ENCODE peak calls at places on chromosome 5, in nine cellular contexts. U is adrenal gland, Q is left ventricle myocardium inferior, T is lower lobe of right lung, X is prostate gland, V is heart left ventricle, M is ovary, C is heart right ventricle, E is H9. K is an unnamed sample. For H3K4me1, the result is how much of the 10 kb centered on the place peaks cover.

GRCh38 chr5:54586336-54586735 is 68.8 kb downstream of the SNX18 start:
- DNase-seq in U (no peak), X (no peak), V (no peak), T (no peak), C (no peak), Q (no peak), M (no peak), E (no peak), K (no peak)

GRCh38 chr5:179762079-179762780 is 29.6 kb downstream of the MAML1 start:
- DNase-seq in C (no peak), M (no peak), U (peak), E (no peak), V (no peak), T (no peak), Q (no peak), X (peak), K (no peak)

GRCh38 chr5:135034186-135034962 is at the start of gene PITX1:
- DNase-seq in T (peak), V (no peak), Q (no peak), C (no peak), E (peak), M (peak), U (peak), X (peak), K (no peak)

GRCh38 chr5:195401-196160 is 4.3 kb downstream of the LRRC14B start:
- DNase-seq in U (no peak), T (peak), E (no peak), M (no peak), X (no peak), Q (no peak), V (no peak), C (no peak), K (no peak)

GRCh38 chr5:85614482-85614881 is 1003.3 kb upstream of the COX7C start:
- DNase-seq in T (no peak), Q (no peak), C (no peak), X (no peak), U (no peak), M (no peak), E (no peak), V (no peak), K (no peak)

GRCh38 chr5:33641722-33642505 is 201.1 kb downstream of the TARS1 start:
- DNase-seq in T (no peak), X (no peak), C (no peak), M (no peak), E (no peak), Q (no peak), V (no peak), U (no peak), K (no peak)

GRCh38 chr5:65059681-65060598 is 291.2 kb downstream of the CWC27 start:
- DNase-seq in Q (no peak), V (no peak), E (no peak), U (no peak), X (no peak), M (no peak), C (no peak), T (no peak), K (no peak)

GRCh38 chr5:65926276-65926761 is at the start of gene ERBIN:
- DNase-seq in Q (peak), C (peak), E (peak), X (peak), M (peak), V (peak), U (peak), T (peak), K (peak)

GRCh38 chr5:142290574-142291299 is 34.1 kb downstream of the SPRY4 start:
- DNase-seq in E (no peak), T (no peak), V (no peak), M (no peak), X (peak), Q (peak), C (no peak), U (no peak), K (no peak)

GRCh38 chr5:66232701-66233100 is 88.6 kb downstream of the SREK1 start:
- DNase-seq in E (peak), T (no peak), X (no peak), Q (no peak), C (no peak), U (no peak), V (no peak), M (no peak), K (no peak)

GRCh38 chr5:149338364-149338763 is 6.9 kb upstream of the GRPEL2 start:
- DNase-seq in T (no peak), Q (no peak), C (no peak), M (no peak), U (no peak), V (no peak), X (no peak), E (no peak), K (no peak)

GRCh38 chr5:81530919-81531318 is 137.0 kb upstream of the ACOT12 start:
- DNase-seq in U (no peak), E (no peak), M (no peak), V (no peak), Q (no peak), X (no peak), C (no peak), T (no peak), K (no peak)

GRCh38 chr5:82356808-82357671 is 78.9 kb upstream of the RPS23 start:
- DNase-seq in C (peak), U (peak), T (peak), X (peak), V (peak), Q (peak), M (peak), E (peak), K (peak)

GRCh38 chr5:178404987-178405386 is 172.4 kb upstream of the PHYKPL start:
- DNase-seq in T (no peak), C (no peak), X (no peak), E (no peak), Q (no peak), U (no peak), M (no peak), V (no peak), K (peak)

GRCh38 chr5:72234898-72235297 is 85.1 kb downstream of the MRPS27 start:
- DNase-seq in E (no peak), T (no peak), X (no peak), C (no peak), U (no peak), M (no peak), Q (no peak), V (no peak), K (no peak)

GRCh38 chr5:123681061-123681460 is 169.1 kb downstream of the CSNK1G3 start:
- DNase-seq in V (no peak), X (no peak), E (no peak), M (no peak), C (no peak), Q (no peak), T (no peak), U (no peak), K (no peak)

GRCh38 chr5:54148062-54148461 is 162.3 kb downstream of the ARL15 start:
- DNase-seq in C (no peak), X (no peak), E (no peak), V (no peak), M (no peak), Q (no peak), T (no peak), U (no peak), K (no peak)

GRCh38 chr5:76547242-76547890 is 75.8 kb downstream of the F2RL2 start:
- DNase-seq in X (peak), U (peak), V (no peak), T (no peak), Q (no peak), E (no peak), M (no peak), C (no peak), K (no peak)

DNA sequence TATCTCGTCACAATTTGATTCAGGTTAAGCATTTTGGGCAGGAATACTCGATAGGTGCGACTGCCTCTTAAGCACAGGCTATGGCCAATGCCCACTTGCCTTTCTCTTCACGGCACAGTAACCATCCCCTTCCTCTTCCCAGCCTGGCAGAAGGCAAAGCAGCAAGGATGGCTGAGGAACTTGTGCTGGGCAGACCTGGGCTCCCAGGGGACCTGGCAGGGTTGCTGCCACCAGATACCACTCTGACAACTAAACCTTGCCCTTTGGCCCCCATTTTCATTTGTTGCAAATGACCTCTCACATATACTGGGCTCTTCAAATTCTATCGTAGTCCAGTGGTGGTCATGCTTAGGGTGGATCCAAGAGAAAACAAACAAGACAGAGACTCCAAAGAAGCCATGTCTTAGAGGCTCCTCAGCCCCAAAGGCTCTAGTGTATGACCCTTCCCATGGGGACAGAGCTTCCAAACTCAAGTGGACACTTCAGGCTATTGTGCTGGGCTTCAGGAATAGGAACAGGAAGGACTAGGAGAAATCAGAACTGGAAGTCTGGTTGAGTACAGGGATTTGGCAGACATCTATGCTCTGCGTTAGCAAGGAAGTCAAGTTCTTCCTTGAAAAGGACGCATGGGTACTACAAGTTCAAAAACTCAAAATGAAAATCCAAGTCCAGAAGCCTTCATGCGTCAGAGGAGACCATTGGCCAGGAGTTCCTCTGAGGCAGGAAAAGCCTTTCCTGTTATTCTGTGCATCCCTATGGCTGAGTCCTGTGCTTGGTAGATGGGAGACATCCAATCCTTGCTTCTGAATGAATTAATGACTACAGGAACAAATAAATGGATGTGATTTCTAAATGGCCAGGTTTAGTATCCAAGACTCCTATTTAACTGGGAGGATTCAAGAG is 64.6 kb upstream of the PLPP1 start:
- DNase-seq in T (no peak), C (peak), E (no peak), U (no peak), M (no peak), X (no peak), V (peak), Q (no peak), K (no peak)
- H3K4me1 ChIP-seq in T (under half), C (under half), E (under half), U (under half), M (under half), X (under half), V (half or more), Q (half or more), K (under half)

DNA sequence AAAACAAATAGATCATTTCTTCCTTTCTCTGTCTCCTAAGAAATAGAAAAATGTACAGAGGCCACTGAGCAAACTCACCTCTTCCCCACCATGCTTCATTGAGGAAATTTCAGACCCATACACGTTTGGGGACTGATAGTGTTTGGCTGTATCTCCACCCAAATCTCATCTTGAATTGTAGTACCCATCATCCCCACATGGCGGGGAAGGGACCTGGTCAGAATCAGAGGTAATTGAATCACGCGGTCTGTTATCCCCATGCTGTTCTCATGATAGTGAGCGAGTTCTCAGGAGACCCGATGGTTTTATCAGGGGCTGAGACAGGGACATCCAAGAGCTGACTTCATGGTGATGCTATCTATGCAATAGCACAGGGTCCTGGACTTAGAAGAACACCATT is 1655.8 kb downstream of the MAT2B start:
- DNase-seq in T (no peak), U (no peak), C (no peak), V (no peak), M (no peak), X (no peak), Q (no peak), E (peak), K (no peak)
- TF ChIP-seq CTCF in T (peak), U (no peak), C (no peak), V (no peak), M (no peak), X (no peak), Q (no peak), E (peak), K (no peak)

GRCh38 chr5:138515571-138516275 is 27.3 kb downstream of the ETF1 start:
- DNase-seq in X (no peak), V (no peak), Q (no peak), M (no peak), E (no peak), C (no peak), T (no peak), U (no peak), K (no peak)
- H3K27ac ChIP-seq in X (no peak), V (no peak), Q (no peak), M (no peak), E (no peak), C (no peak), T (no peak), U (no peak), K (no peak)

GRCh38 chr5:18404039-18404438 is 769.8 kb downstream of the TAF11L14 start:
- DNase-seq in V (no peak), M (no peak), E (no peak), Q (no peak), X (no peak), U (no peak), C (no peak), T (no peak), K (no peak)
- H3K4me1 ChIP-seq in V (under half), M (under half), E (under half), Q (under half), X (under half), U (under half), C (under half), T (under half), K (under half)

GRCh38 chr5:116289276-116289675 is 204.5 kb downstream of the COMMD10 start:
- DNase-seq in M (no peak), C (no peak), E (peak), U (no peak), Q (no peak), T (no peak), X (no peak), V (no peak), K (no peak)
- TF ChIP-seq CTCF in M (no peak), C (no peak), E (peak), U (no peak), Q (no peak), T (no peak), X (no peak), V (no peak), K (peak)

DNA sequence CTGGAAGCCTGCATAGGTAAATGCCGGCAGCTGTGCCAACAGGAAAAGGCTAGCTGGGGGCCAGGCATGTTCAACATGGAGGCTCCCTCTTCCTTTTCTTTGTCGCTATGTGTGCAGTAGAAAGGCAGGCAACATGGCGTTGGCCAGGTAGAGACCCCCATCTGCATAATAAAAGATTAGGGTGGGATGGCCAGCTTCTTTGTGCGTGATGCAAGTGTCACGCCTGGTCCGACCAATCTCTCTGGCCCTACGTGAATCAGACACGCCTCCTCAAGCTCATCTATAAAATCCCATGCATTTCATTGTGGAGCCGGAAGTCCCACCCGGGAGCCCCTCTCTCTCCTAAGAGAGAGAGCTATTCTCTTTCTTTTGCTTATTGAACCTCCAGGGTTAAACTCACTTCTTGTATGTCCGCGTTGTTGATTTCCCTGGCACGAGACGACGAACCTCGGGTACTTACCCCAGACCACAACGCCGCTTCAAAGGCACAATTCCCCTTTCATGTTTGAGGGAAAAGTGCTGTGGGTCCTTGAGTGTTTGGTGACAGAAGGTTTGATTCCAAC is 25.0 kb upstream of the C5orf47 start:
- DNase-seq in V (no peak), E (peak), Q (no peak), X (peak), U (no peak), T (no peak), C (no peak), M (no peak), K (no peak)
- H3K27ac ChIP-seq in V (peak), E (peak), Q (peak), X (peak), U (peak), T (peak), C (no peak), M (no peak), K (no peak)

DNA sequence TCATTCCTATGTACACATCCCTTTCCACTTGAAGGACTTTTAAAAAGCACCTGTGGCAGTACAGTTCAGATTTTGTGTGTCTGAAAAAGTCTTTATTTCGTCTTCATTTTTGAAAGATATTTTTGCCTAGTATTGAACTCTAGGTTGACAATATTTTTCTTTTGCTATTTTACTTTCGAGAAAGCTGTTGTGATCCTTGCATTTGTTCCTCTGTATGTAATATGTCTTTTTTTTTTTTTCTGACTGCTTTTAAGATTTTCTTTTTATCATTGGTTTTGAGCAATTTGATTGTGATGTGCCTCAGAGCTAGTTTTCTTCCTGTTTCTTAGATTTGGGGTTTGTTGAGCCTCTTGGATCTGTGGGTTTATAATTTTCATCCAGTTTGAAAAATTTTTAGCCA is 13.3 kb downstream of the LCP2 start:
- DNase-seq in U (no peak), Q (no peak), V (no peak), T (no peak), E (no peak), C (no peak), M (no peak), X (no peak), K (no peak)
- H3K4me1 ChIP-seq in U (under half), Q (under half), V (half or more), T (under half), E (under half), C (under half), M (under half), X (under half), K (under half)

GRCh38 chr5:114360816-114361723 is 800 bp upstream of the KCNN2 start:
- DNase-seq in E (peak), Q (peak), C (peak), T (no peak), X (peak), V (peak), U (peak), M (peak), K (peak)
- TF ChIP-seq CTCF in E (peak), Q (peak), C (peak), T (peak), X (peak), V (peak), U (peak), M (no peak), K (peak)

DNA sequence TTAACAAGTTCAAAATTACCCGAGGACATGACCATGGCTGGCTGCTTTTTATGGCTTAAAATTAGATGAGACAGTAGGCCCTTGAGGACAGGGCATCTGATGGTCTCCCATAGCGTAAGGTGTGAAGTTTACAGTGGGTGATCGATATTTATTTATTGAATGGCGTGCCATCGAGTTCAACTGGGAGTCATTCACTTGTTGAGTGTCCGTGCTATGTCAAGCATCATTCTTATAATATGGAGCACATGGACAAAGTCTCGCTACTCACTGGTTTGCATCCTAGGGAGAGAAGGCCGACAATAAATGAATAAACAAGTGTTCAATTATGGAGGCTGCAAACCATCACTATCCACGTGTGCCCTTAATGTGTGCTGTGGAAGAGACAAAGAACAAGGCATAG is 277.2 kb downstream of the ARHGEF28 start:
- DNase-seq in X (no peak), Q (no peak), U (no peak), C (no peak), T (no peak), V (no peak), M (no peak), E (no peak), K (no peak)
- H3K27ac ChIP-seq in X (no peak), Q (no peak), U (no peak), C (no peak), T (no peak), V (no peak), M (no peak), E (no peak), K (no peak)

K was measured in right lobe of liver.